ENCODE peak calls at places on chromosome 12, in four cellular contexts. G, I, S and X are unnamed samples.

GRCh38 chr12:98002887-98003493 is 512.4 kb upstream of the TMPO start:
- DNase-seq in G (peak; percentile 36), I (no peak), S (peak; percentile 7), X (peak; percentile 69)

GRCh38 chr12:74624206-74624605 is 86.6 kb downstream of the ATXN7L3B start:
- DNase-seq in G (no peak), I (no peak), S (no peak), X (no peak)

GRCh38 chr12:83432176-83432719 is 745.5 kb downstream of the TMTC2 start:
- DNase-seq in G (no peak), I (no peak), S (no peak), X (peak; percentile 13)

GRCh38 chr12:68790952-68791234 is 17.1 kb upstream of the MDM2 start:
- DNase-seq in G (no peak), I (no peak), S (no peak), X (no peak)

GRCh38 chr12:121299662-121300061 is 3.2 kb upstream of the CAMKK2 start:
- DNase-seq in G (no peak), I (no peak), S (no peak), X (no peak)

GRCh38 chr12:34625116-34625515 is 602.8 kb downstream of the ALG10 start:
- DNase-seq in G (peak; percentile 29), I (no peak), S (no peak), X (no peak)

GRCh38 chr12:127416796-127417195 is 850.2 kb upstream of the TMEM132C start:
- DNase-seq in G (no peak), I (no peak), S (no peak), X (no peak)

GRCh38 chr12:84919271-84919670 is 6.7 kb upstream of the SLC6A15 start:
- DNase-seq in G (no peak), I (no peak), S (no peak), X (no peak)

GRCh38 chr12:34354239-34355200 is 332.2 kb downstream of the ALG10 start:
- DNase-seq in G (no peak), I (no peak), S (no peak), X (no peak)

GRCh38 chr12:117671734-117672133 is 297.1 kb downstream of the KSR2 start:
- DNase-seq in G (peak; percentile 5), I (no peak), S (peak; percentile 69), X (peak; percentile 91)

GRCh38 chr12:57591567-57592325 is 754 bp downstream of the PIP4K2C start:
- DNase-seq in G (no peak), I (no peak), S (peak; percentile 54), X (no peak)

GRCh38 chr12:114294303-114294685 is 111.7 kb downstream of the TBX5 start:
- DNase-seq in G (no peak), I (no peak), S (no peak), X (no peak)

GRCh38 chr12:60262378-60262777 is 666.5 kb downstream of the SLC16A7 start:
- DNase-seq in G (no peak), I (no peak), S (no peak), X (no peak)

GRCh38 chr12:15038137-15038536 is 65.3 kb downstream of the PDE6H start:
- DNase-seq in G (no peak), I (no peak), S (no peak), X (no peak)

GRCh38 chr12:47079894-47080724 is at the start of gene AMIGO2:
- DNase-seq in G (no peak), I (no peak), S (peak; percentile 27), X (peak; percentile 58)

GRCh38 chr12:20832911-20833310 is 22.4 kb downstream of the SLCO1B3 start:
- DNase-seq in G (no peak), I (no peak), S (no peak), X (no peak)

GRCh38 chr12:49339464-49339861 is 2.5 kb upstream of the C1QL4 start:
- DNase-seq in G (no peak), I (no peak), S (no peak), X (peak; percentile 49)

GRCh38 chr12:67456281-67456918 is 187.2 kb downstream of the CAND1 start:
- DNase-seq in G (no peak), I (no peak), S (no peak), X (no peak)

GRCh38 chr12:104736307-104736706 is 221.8 kb downstream of the SLC41A2 start:
- DNase-seq in G (no peak), I (no peak), S (no peak), X (no peak)

GRCh38 chr12:21296751-21297406 is 37.8 kb downstream of the SLCO1A2 start:
- DNase-seq in G (no peak), I (no peak), S (peak; percentile 19), X (no peak)

GRCh38 chr12:43416981-43417380 is 135.0 kb downstream of the ADAMTS20 start:
- DNase-seq in G (no peak), I (no peak), S (no peak), X (no peak)

GRCh38 chr12:96526110-96526509 is 36.7 kb downstream of the CFAP54 start:
- DNase-seq in G (no peak), I (no peak), S (no peak), X (no peak)

GRCh38 chr12:22437031-22437806 is 102.7 kb upstream of the ST8SIA1 start:
- DNase-seq in G (no peak), I (no peak), S (no peak), X (no peak)

GRCh38 chr12:31035944-31036665 is 37.6 kb upstream of the DDX11 start:
- DNase-seq in G (no peak), I (no peak), S (no peak), X (no peak)

GRCh38 chr12:62726471-62726980 is 208.4 kb downstream of the PPM1H start:
- DNase-seq in G (no peak), I (no peak), S (no peak), X (no peak)

GRCh38 chr12:7748774-7749296 is 1.7 kb upstream of the CLEC4C start:
- DNase-seq in G (no peak), I (no peak), S (peak; percentile 23), X (no peak)

GRCh38 chr12:8014836-8015235 is 17.7 kb upstream of the FOXJ2 start:
- DNase-seq in G (no peak), I (no peak), S (no peak), X (no peak)

GRCh38 chr12:75471928-75472865 is 8.4 kb upstream of the GLIPR1 start:
- DNase-seq in G (no peak), I (no peak), S (no peak), X (no peak)

GRCh38 chr12:122868471-122869177 is 27.3 kb downstream of the VPS37B start:
- DNase-seq in G (no peak), I (no peak), S (no peak), X (no peak)

GRCh38 chr12:125683748-125684381 is 618.6 kb downstream of the AACS start:
- DNase-seq in G (peak; percentile 31), I (no peak), S (no peak), X (peak; percentile 98)

GRCh38 chr12:26029741-26030033 is 71.2 kb downstream of the RASSF8 start:
- DNase-seq in G (no peak), I (no peak), S (no peak), X (no peak)

GRCh38 chr12:107581616-107582015 is 104.0 kb upstream of the PWP1 start:
- DNase-seq in G (no peak), I (no peak), S (no peak), X (no peak)

GRCh38 chr12:48004039-48004940 is at the start of gene COL2A1:
- DNase-seq in G (no peak), I (no peak), S (no peak), X (peak; percentile 78)

GRCh38 chr12:80868576-80868975 is 69.2 kb downstream of the LIN7A start:
- DNase-seq in G (no peak), I (no peak), S (no peak), X (no peak)

GRCh38 chr12:131833896-131834641 is 5.9 kb downstream of the MMP17 start:
- DNase-seq in G (no peak), I (no peak), S (no peak), X (no peak)

GRCh38 chr12:89976866-89977265 is 268.2 kb upstream of the ATP2B1 start:
- DNase-seq in G (no peak), I (no peak), S (no peak), X (no peak)

GRCh38 chr12:71392521-71393145 is 47.0 kb upstream of the LGR5 start:
- DNase-seq in G (peak; percentile 69), I (peak; percentile 12), S (peak; percentile 74), X (no peak)
- TF ChIP-seq ETV6 in G (no peak), I (no peak), S (no peak), X (no peak)

DNA sequence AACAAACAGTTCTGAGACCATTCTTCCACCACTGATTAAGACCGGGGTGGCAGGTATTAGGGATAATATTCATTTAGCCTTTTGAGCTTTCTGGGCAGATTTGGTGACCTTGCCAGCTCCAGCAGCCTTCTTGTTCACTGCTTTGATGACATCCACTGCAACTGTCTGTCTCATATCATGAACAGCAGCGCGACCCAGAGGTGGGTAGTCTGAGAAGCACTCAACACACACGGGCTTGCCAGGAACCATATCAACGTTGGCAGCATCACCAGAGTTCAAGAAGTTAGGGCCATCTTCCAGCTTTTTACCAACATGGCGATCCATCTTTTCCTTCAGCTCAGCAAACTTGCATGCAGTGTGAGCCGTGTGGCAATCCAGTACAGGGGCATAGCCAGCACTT is 16.9 kb downstream of the AEBP2 start:
- DNase-seq in G (no peak), I (no peak), S (no peak), X (no peak)
- TF ChIP-seq ETV6 in G (no peak), I (no peak), S (no peak), X (no peak)

GRCh38 chr12:88339966-88340365 is 197.9 kb downstream of the TMTC3 start:
- DNase-seq in G (no peak), I (no peak), S (no peak), X (no peak)
- TF ChIP-seq ETV6 in G (no peak), I (no peak), S (no peak), X (no peak)

GRCh38 chr12:71840226-71840847 is 778 bp downstream of the TBC1D15 start:
- DNase-seq in G (peak; percentile 48), I (no peak), S (peak; percentile 48), X (no peak)
- TF ChIP-seq ETV6 in G (no peak), I (no peak), S (no peak), X (no peak)

DNA sequence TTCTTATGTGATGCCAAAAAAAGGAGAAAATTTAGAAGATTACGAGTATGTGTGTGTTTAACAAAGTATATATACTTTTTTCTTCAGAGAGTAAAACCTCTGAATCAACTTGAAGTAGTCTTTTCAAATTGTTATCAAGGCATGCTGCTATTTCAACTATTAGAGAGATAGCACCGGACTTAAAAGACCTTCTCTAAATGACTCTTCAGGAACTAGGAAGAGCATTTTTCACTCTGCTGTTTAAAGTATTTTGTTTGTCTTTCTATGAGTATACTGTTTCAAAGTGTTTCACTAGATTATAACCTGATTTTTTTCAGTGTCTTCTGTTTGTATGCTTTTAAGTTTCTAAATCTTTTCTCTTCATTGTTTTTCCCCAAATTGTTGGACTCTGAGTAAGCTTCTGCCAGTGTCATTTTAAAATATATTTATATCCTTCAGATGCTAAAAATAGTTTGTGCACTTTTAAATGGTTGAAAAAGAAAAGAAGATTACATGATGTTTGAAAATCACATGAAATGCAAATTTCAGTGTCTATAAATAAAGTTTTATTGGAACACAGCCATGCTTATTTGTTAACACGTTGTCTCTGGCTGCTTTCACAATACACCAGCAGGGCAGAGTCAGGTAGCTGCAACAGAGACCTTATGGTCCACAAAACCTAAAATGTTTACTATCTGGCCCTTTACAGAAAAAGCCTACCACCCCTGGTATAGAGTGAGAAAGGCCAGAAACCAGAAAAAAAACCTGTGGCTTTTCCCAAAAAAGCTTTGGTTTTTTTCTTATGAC is 21.3 kb downstream of the CRADD start:
- DNase-seq in G (peak; percentile 66), I (no peak), S (no peak), X (no peak)
- TF ChIP-seq ETV6 in G (no peak), I (no peak), S (no peak), X (no peak)